ENCODE peak calls at places on chromosomes 3 and 15, in nine cellular contexts. V is stomach, J is IMR-90, H is endothelial cell of umbilical vein, R is GM12891, Y is adrenal gland, W is heart left ventricle, M is A549, I is transverse colon. B is an unnamed sample.

GRCh38 chr15:32844118-32844711 is 126.4 kb downstream of the GREM1 start:
- DNase-seq in V (no peak), J (peak), H (peak), R (no peak), Y (no peak), W (no peak), M (peak), I (no peak), B (no peak)

GRCh38 chr15:101397521-101398003 is 91.9 kb downstream of the PCSK6 start:
- DNase-seq in V (no peak), J (no peak), H (no peak), R (no peak), Y (no peak), W (no peak), M (no peak), I (no peak), B (no peak)

GRCh38 chr15:38252481-38253311 is at the start of gene SPRED1:
- DNase-seq in V (peak), J (peak), H (peak), R (peak), Y (peak), W (peak), M (no peak), I (peak), B (peak)

GRCh38 chr3:130748520-130748919 is 1.9 kb upstream of the PIK3R4 start:
- DNase-seq in V (no peak), J (no peak), H (no peak), R (no peak), Y (no peak), W (no peak), M (no peak), I (no peak), B (no peak)

GRCh38 chr15:64443747-64444621 is 16.4 kb upstream of the ZNF609 start:
- DNase-seq in V (no peak), J (peak), H (peak), R (no peak), Y (no peak), W (no peak), M (peak), I (no peak), B (no peak)

GRCh38 chr15:72199721-72200212 is 2.2 kb upstream of the GRAMD2A start:
- DNase-seq in V (peak), J (peak), H (peak), R (peak), Y (peak), W (peak), M (peak), I (peak), B (peak)

GRCh38 chr3:133474251-133474801 is 74.5 kb downstream of the BFSP2 start:
- DNase-seq in V (no peak), J (peak), H (no peak), R (no peak), Y (peak), W (peak), M (no peak), I (no peak), B (no peak)

GRCh38 chr3:128537091-128537703 is 44.2 kb upstream of the GATA2 start:
- DNase-seq in V (no peak), J (no peak), H (no peak), R (no peak), Y (no peak), W (no peak), M (no peak), I (no peak), B (no peak)

GRCh38 chr3:23608650-23609049 is 197.1 kb upstream of the UBE2E1 start:
- DNase-seq in V (no peak), J (no peak), H (no peak), R (no peak), Y (no peak), W (no peak), M (no peak), I (no peak), B (no peak)

GRCh38 chr15:38888701-38889154 is 324.1 kb upstream of the RASGRP1 start:
- DNase-seq in V (no peak), J (no peak), H (no peak), R (no peak), Y (no peak), W (no peak), M (no peak), I (no peak), B (no peak)

GRCh38 chr15:90002428-90002844 is 1.3 kb downstream of the ZNF710 start:
- DNase-seq in V (no peak), J (peak), H (peak), R (no peak), Y (peak), W (peak), M (peak), I (peak), B (peak)

GRCh38 chr3:158683216-158683975 is 10.9 kb upstream of the LXN start:
- DNase-seq in V (no peak), J (peak), H (no peak), R (no peak), Y (no peak), W (no peak), M (no peak), I (no peak), B (no peak)

GRCh38 chr15:86247249-86247955 is 167.7 kb downstream of the AGBL1 start:
- DNase-seq in V (no peak), J (no peak), H (no peak), R (no peak), Y (peak), W (no peak), M (no peak), I (no peak), B (no peak)

GRCh38 chr3:3172627-3173026 is 6.9 kb downstream of the CRBN start:
- DNase-seq in V (no peak), J (no peak), H (peak), R (no peak), Y (no peak), W (no peak), M (no peak), I (no peak), B (no peak)

GRCh38 chr3:126835472-126836219 is 131.6 kb downstream of the CHCHD6 start:
- DNase-seq in V (no peak), J (peak), H (no peak), R (no peak), Y (no peak), W (no peak), M (no peak), I (no peak), B (no peak)

GRCh38 chr15:98881526-98882517 is 125.8 kb downstream of the PGPEP1L start:
- DNase-seq in V (no peak), J (peak), H (peak), R (peak), Y (no peak), W (no peak), M (no peak), I (no peak), B (no peak)

GRCh38 chr3:46734773-46735172 is 17.1 kb upstream of the PRSS50 start:
- DNase-seq in V (peak), J (no peak), H (no peak), R (no peak), Y (no peak), W (no peak), M (no peak), I (no peak), B (peak)

GRCh38 chr3:95721938-95722337 is 1092.5 kb upstream of the EPHA6 start:
- DNase-seq in V (no peak), J (no peak), H (no peak), R (no peak), Y (no peak), W (no peak), M (no peak), I (no peak), B (no peak)

GRCh38 chr3:195182470-195182795 is 88.5 kb downstream of the XXYLT1 start:
- DNase-seq in V (no peak), J (peak), H (peak), R (no peak), Y (no peak), W (no peak), M (no peak), I (no peak), B (no peak)

GRCh38 chr15:48250640-48251076 is 44.6 kb downstream of the SLC12A1 start:
- DNase-seq in V (no peak), J (peak), H (peak), R (peak), Y (peak), W (peak), M (peak), I (peak), B (no peak)

GRCh38 chr3:15064299-15064834 is 748 bp downstream of the MRPS25 start:
- DNase-seq in V (no peak), J (peak), H (peak), R (no peak), Y (peak), W (no peak), M (no peak), I (peak), B (no peak)

GRCh38 chr3:112339609-112340008 is 6.7 kb downstream of the CD200 start:
- DNase-seq in V (no peak), J (no peak), H (no peak), R (no peak), Y (no peak), W (no peak), M (no peak), I (no peak), B (no peak)
- TF ChIP-seq POLR2A in V (no peak), J (no peak), H (no peak), R (no peak), Y (no peak), W (no peak), M (no peak), I (no peak), B (no peak)

DNA sequence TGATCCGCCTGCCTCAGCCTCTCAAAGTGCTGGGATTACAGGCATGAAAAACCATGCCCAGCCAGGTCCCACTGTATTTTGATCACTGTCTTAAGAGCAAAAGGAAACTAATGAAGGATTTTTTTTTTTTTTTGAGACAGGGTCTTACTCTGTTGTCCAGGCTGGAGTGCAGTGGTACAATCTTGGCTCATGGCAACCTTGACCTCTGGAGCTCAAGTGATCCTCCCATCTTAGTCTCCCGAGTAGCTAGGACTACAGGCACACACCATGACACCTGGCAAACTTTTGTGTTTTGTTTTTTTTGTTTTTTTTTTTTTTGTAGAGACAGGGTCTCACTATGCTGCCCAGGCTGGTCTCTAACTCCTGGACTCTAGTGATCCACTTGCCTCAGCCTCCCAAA is 6.4 kb downstream of the EMC3 start:
- DNase-seq in V (no peak), J (no peak), H (no peak), R (no peak), Y (no peak), W (no peak), M (no peak), I (no peak), B (no peak)
- TF ChIP-seq POLR2A in V (no peak), J (no peak), H (no peak), R (no peak), Y (no peak), W (no peak), M (no peak), I (no peak), B (no peak)

GRCh38 chr3:44729384-44729910 is at the start of gene ZNF501:
- DNase-seq in V (peak), J (peak), H (peak), R (peak), Y (peak), W (peak), M (no peak), I (peak), B (peak)
- TF ChIP-seq POLR2A in V (no peak), J (no peak), H (peak), R (peak), Y (peak), W (peak), M (no peak), I (peak), B (no peak)

DNA sequence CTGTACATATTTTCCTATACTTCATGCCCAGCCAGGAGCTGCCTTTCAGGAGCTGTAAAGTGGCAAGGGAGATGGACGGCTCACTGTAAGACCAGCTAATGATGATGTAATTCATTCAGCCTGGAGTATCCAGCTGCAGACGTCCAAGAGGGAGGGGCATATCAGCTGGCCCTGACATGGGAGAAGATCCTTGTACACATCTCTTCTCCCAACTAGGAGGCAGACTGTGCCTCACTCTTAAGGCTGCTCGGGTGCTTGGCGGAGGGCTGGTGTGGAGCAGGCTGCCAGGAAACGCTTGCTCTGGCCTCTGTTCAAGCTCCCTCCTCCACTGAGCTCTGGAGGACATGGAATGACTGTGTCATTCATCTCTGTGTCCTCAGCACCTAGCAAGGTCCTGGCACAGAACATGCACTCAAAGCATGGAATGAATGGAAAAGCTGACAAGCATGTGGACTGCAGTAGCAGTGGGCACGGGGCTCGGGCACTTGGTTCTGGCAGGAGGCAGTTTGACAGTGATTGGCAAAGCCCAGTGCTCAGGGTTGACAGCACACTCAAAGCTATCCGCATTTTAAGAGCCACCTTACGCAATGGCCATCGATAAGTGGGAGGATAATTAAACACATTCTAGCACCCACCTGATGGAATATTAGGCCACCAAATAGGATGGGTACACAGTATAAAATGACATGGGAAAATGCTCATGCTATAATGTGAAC is 72.4 kb downstream of the TBC1D2B start:
- DNase-seq in V (peak), J (peak), H (peak), R (no peak), Y (peak), W (peak), M (no peak), I (peak), B (no peak)
- TF ChIP-seq POLR2A in V (no peak), J (no peak), H (no peak), R (no peak), Y (peak), W (no peak), M (no peak), I (no peak), B (no peak)

GRCh38 chr3:58006661-58007060 is 1.6 kb upstream of the FLNB start:
- DNase-seq in V (no peak), J (no peak), H (no peak), R (no peak), Y (no peak), W (no peak), M (no peak), I (no peak), B (no peak)

GRCh38 chr3:58009749-58010535 is 1.7 kb downstream of the FLNB start:
- DNase-seq in V (peak), J (no peak), H (no peak), R (no peak), Y (no peak), W (no peak), M (no peak), I (peak), B (no peak)

GRCh38 chr3:58009026-58009748 is 965 bp downstream of the FLNB start:
- DNase-seq in V (peak), J (no peak), H (no peak), R (peak), Y (peak), W (peak), M (no peak), I (peak), B (peak)

GRCh38 chr3:58010562-58010961 is 2.3 kb downstream of the FLNB start:
- DNase-seq in V (no peak), J (peak), H (no peak), R (no peak), Y (no peak), W (no peak), M (no peak), I (peak), B (no peak)

DNA sequence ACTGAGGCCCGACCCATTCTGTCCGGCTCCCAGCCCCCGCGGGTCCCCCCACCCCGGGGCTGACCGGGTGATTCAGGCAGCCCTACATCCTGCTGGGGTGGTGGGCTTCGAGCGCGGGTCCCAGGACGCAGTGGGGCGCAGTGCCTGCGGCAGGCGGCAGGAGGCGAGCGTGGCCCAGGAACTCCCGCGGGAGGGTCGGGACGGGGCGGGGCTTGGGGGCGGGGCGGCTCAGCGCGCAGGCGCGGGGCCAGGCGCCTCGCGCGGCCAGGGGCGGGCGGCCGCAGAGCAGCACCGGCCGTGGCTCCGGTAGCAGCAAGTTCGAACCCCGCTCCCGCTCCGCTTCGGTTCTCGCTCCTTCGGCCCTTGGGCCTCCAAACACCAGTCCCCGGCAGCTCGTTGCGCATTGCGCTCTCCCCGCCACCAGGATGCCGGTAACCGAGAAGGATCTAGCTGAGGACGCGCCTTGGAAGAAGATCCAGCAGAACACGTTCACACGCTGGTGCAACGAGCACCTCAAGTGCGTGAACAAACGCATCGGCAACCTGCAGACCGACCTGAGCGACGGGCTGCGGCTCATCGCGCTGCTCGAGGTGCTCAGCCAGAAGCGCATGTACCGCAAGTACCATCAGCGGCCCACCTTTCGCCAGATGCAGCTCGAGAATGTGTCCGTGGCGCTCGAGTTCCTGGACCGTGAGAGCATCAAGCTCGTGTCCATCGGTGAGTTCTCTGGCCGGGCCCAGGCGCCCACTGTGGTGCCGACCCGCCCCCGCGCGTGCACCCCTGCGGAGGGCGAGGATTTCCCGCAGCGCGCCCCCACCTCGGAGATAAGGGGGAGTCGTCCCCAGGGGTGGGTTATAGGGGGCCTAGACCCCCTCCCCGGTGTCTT is at the start of gene FLNB:
- DNase-seq in V (peak), J (peak), H (peak), R (peak), Y (peak), W (peak), M (peak), I (peak), B (peak)
- TF ChIP-seq POLR2A in V (no peak), J (peak), H (peak), R (peak), Y (peak), W (peak), M (peak), I (peak), B (peak)